ENCODE peak calls at places on chromosomes 12 and 14, in seven cellular contexts. P is HFF-Myc, B is adrenal gland, U is fibroblast of mammary gland, Z is cardiac muscle cell, J is mammary epithelial cell, G is B cell. L is an unnamed sample.

GRCh38 chr14:59321184-59321952 is 132.9 kb downstream of the DAAM1 start:
- DNase-seq in P (no peak), B (no peak), U (peak), Z (peak), J (peak), G (no peak), L (no peak)

GRCh38 chr12:121992059-121992879 is 29.4 kb upstream of the BCL7A start:
- DNase-seq in P (peak), B (no peak), U (peak), Z (peak), J (peak), G (peak), L (peak)

GRCh38 chr12:49296836-49297694 is 2.1 kb downstream of the PRPH start:
- DNase-seq in P (no peak), B (no peak), U (no peak), Z (no peak), J (peak), G (no peak), L (no peak)

GRCh38 chr12:674272-674781 is 11.1 kb upstream of the NINJ2 start:
- DNase-seq in P (no peak), B (no peak), U (peak), Z (no peak), J (no peak), G (no peak), L (no peak)

GRCh38 chr14:38207830-38208815 is at the start of gene SSTR1:
- DNase-seq in P (no peak), B (no peak), U (peak), Z (peak), J (no peak), G (no peak), L (no peak)

GRCh38 chr14:93234798-93235197 is 27.7 kb downstream of the UBR7 start:
- DNase-seq in P (no peak), B (no peak), U (peak), Z (peak), J (peak), G (no peak), L (no peak)

GRCh38 chr12:14283489-14284144 is 81.9 kb upstream of the ATF7IP start:
- DNase-seq in P (no peak), B (no peak), U (no peak), Z (no peak), J (no peak), G (no peak), L (no peak)

GRCh38 chr12:30988887-30989286 is 62.3 kb downstream of the TSPAN11 start:
- DNase-seq in P (no peak), B (no peak), U (no peak), Z (no peak), J (no peak), G (no peak), L (no peak)

GRCh38 chr14:71166434-71166833 is 259.2 kb downstream of the PCNX1 start:
- DNase-seq in P (peak), B (peak), U (peak), Z (peak), J (peak), G (no peak), L (peak)

GRCh38 chr14:96204151-96205058 is at the start of gene BDKRB2:
- DNase-seq in P (peak), B (peak), U (peak), Z (peak), J (peak), G (no peak), L (peak)

GRCh38 chr14:69708586-69709169 is 58.3 kb upstream of the SRSF5 start:
- DNase-seq in P (no peak), B (no peak), U (no peak), Z (no peak), J (no peak), G (no peak), L (no peak)

GRCh38 chr14:34098045-34098984 is 147.4 kb upstream of the EGLN3 start:
- DNase-seq in P (peak), B (peak), U (peak), Z (peak), J (peak), G (no peak), L (peak)

GRCh38 chr14:102187583-102188001 is 47.9 kb downstream of the WDR20 start:
- DNase-seq in P (no peak), B (no peak), U (peak), Z (no peak), J (peak), G (no peak), L (no peak)

GRCh38 chr12:52181757-52182156 is 10.1 kb downstream of the KRT80 start:
- DNase-seq in P (no peak), B (no peak), U (peak), Z (peak), J (no peak), G (no peak), L (no peak)

GRCh38 chr12:108907861-108908302 is 28.0 kb downstream of the DAO start:
- DNase-seq in P (no peak), B (no peak), U (no peak), Z (no peak), J (peak), G (no peak), L (no peak)

GRCh38 chr12:9221476-9221875 is 13.3 kb upstream of the PZP start:
- DNase-seq in P (no peak), B (no peak), U (peak), Z (no peak), J (peak), G (no peak), L (no peak)

GRCh38 chr14:68464716-68465115 is 328.2 kb downstream of the ZFP36L1 start:
- DNase-seq in P (no peak), B (no peak), U (peak), Z (no peak), J (peak), G (no peak), L (no peak)

GRCh38 chr12:32566663-32567634 is 112.2 kb upstream of the DNM1L start:
- DNase-seq in P (no peak), B (no peak), U (no peak), Z (peak), J (peak), G (no peak), L (no peak)

GRCh38 chr12:3124917-3125316 is 47.7 kb downstream of the TSPAN9 start:
- DNase-seq in P (no peak), B (no peak), U (no peak), Z (no peak), J (no peak), G (no peak), L (no peak)
- TF ChIP-seq CTCF in P (no peak), B (no peak), U (no peak), Z (no peak), J (no peak), G (no peak), L (no peak)

DNA sequence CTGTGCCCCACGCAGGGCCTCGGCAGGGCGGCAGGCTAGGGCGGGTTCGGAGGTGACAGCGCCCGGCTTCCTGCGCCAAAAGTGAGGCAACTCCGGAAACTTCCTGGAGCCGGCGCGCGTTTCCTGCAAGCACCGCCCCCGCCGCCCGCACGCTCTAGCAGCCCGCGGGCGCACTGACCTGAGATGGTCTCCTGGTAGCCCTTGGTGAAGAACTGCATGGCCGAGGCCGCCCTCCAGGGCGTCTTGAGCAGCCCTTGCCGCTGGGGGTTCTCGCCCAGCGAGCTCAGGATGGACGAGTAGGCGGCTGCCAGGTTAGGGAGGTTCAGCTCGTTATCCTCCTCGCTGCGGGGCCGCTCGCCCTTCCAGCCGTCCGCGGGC is 494 bp downstream of the GCH1 start:
- DNase-seq in P (no peak), B (peak), U (peak), Z (peak), J (peak), G (peak), L (no peak)
- TF ChIP-seq CTCF in P (no peak), B (no peak), U (no peak), Z (no peak), J (no peak), G (no peak), L (no peak)

GRCh38 chr14:105014631-105015030 is 6.3 kb downstream of the CDCA4 start:
- DNase-seq in P (no peak), B (no peak), U (no peak), Z (no peak), J (no peak), G (no peak), L (no peak)

GRCh38 chr14:105014032-105014431 is 6.9 kb downstream of the CDCA4 start:
- DNase-seq in P (no peak), B (no peak), U (no peak), Z (no peak), J (no peak), G (no peak), L (no peak)

GRCh38 chr14:105011312-105011990 is 9.4 kb downstream of the CDCA4 start:
- DNase-seq in P (no peak), B (no peak), U (no peak), Z (no peak), J (no peak), G (no peak), L (no peak)

GRCh38 chr14:105012171-105012985 is 8.5 kb downstream of the CDCA4 start:
- DNase-seq in P (no peak), B (no peak), U (no peak), Z (no peak), J (no peak), G (no peak), L (no peak)

GRCh38 chr14:105013150-105013787 is 7.6 kb downstream of the CDCA4 start:
- DNase-seq in P (no peak), B (no peak), U (no peak), Z (no peak), J (no peak), G (no peak), L (no peak)
- TF ChIP-seq CTCF in P (no peak), B (no peak), U (no peak), Z (no peak), J (no peak), G (no peak), L (no peak)

GRCh38 chr14:50056457-50056856 is 59.9 kb downstream of the VCPKMT start:
- DNase-seq in P (no peak), B (no peak), U (no peak), Z (no peak), J (no peak), G (no peak), L (no peak)

GRCh38 chr14:50053935-50054334 is 62.4 kb downstream of the VCPKMT start:
- DNase-seq in P (no peak), B (no peak), U (no peak), Z (no peak), J (no peak), G (no peak), L (no peak)

GRCh38 chr14:50058112-50058511 is 58.3 kb downstream of the VCPKMT start:
- DNase-seq in P (no peak), B (no peak), U (no peak), Z (no peak), J (no peak), G (no peak), L (no peak)

GRCh38 chr14:50057331-50057730 is 59.0 kb downstream of the VCPKMT start:
- DNase-seq in P (no peak), B (no peak), U (no peak), Z (no peak), J (no peak), G (no peak), L (no peak)

GRCh38 chr14:50055461-50056228 is 60.7 kb downstream of the VCPKMT start:
- DNase-seq in P (no peak), B (peak), U (no peak), Z (no peak), J (no peak), G (peak), L (no peak)
- TF ChIP-seq CTCF in P (no peak), B (no peak), U (no peak), Z (peak), J (no peak), G (peak), L (no peak)

DNA sequence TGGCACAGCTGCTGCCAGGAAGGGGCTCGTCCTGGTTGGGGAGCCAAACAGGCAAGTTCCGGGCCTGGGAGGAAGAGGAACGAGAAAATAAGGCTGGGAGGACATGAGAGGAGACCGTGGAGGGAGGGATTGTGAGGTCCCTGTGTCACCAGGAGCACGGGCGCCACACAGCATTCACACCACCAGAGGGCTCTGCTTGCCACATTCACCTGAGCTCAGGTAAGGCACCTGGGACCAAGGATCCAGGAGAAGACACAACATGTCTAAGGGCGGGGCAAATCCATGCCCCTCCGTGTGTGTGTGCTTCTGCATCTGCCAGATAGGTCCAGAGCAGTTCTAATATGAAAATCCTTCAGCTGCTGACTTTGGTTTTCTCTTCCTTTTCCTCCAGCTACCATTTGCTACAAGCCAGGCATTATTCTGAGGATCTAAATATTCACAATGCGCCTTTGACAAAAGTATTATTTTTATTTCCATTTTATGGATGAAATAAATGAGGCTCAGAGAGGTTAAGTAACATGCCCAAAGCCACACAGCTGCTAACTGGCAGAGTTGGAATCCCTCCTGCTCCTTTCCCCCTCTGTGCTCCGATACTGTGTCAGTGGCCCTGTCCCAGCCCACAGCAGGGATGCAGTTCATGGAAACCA is 14.6 kb downstream of the RAPGEF3 start:
- DNase-seq in P (no peak), B (no peak), U (no peak), Z (no peak), J (peak), G (no peak), L (no peak)
- TF ChIP-seq CTCF in P (peak), B (peak), U (peak), Z (peak), J (peak), G (peak), L (peak)

GRCh38 chr12:116532428-116532827 is 26.8 kb upstream of the MAP1LC3B2 start:
- DNase-seq in P (no peak), B (no peak), U (no peak), Z (no peak), J (no peak), G (no peak), L (no peak)
- TF ChIP-seq CTCF in P (no peak), B (no peak), U (no peak), Z (no peak), J (no peak), G (no peak), L (no peak)

GRCh38 chr12:113090740-113091139 is 34.2 kb downstream of the DTX1 start:
- DNase-seq in P (no peak), B (no peak), U (no peak), Z (no peak), J (no peak), G (peak), L (no peak)

GRCh38 chr12:113093409-113094101 is 37.0 kb downstream of the DTX1 start:
- DNase-seq in P (no peak), B (no peak), U (no peak), Z (no peak), J (no peak), G (no peak), L (no peak)

GRCh38 chr12:113091506-113091905 is 35.0 kb downstream of the DTX1 start:
- DNase-seq in P (no peak), B (no peak), U (no peak), Z (no peak), J (no peak), G (no peak), L (no peak)

GRCh38 chr12:113094738-113095137 is 38.2 kb downstream of the DTX1 start:
- DNase-seq in P (no peak), B (no peak), U (no peak), Z (no peak), J (no peak), G (no peak), L (no peak)

DNA sequence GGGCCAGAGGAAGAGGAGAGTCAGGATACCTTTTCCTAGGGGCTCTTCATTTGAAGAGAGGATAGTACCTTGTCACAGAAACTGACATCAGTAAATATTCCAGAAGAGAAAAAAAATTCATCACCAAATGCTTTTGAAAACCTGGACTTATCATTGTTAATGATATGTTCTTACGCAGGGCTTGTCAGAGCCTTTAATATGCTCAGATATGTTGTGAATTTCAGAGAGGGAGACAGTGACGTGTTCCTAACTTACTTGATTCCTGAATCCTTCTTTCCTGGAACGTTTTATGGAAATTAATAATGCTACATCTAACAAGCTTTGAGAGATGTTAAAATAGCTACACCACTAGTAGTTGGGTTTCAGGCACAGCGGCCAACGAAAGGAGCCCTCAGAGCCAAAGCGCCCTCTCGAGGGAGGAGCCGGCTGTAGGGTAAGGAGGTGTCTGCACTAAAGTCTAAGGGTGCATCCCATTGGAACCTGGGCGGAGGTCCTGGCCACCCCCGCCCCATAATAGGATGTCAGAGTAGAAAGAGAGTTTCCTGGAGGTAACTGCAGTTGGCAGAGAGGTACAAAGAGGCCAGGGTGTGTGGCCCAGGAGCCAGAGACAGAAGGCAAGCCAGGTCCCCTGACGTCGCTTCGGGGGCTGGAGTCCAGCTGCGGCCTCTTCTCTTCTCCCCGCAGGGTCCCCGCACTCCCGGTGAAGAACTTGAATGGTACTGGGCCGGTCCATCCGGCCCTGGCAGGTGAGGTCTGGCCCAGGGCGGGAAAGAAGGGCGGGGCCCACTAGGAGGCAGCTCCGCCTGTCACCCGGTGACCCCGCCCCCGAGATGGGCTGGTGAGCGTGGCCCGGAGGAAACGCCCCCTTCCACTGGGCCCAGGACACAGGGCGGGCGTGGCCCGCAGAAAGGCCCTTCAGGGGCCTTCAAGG is 36.2 kb downstream of the DTX1 start:
- DNase-seq in P (no peak), B (no peak), U (no peak), Z (peak), J (no peak), G (peak), L (no peak)
- TF ChIP-seq CTCF in P (no peak), B (no peak), U (no peak), Z (peak), J (no peak), G (peak), L (no peak)

GRCh38 chr14:85466678-85467077 is 63.3 kb upstream of the FLRT2 start:
- DNase-seq in P (no peak), B (no peak), U (peak), Z (no peak), J (peak), G (no peak), L (no peak)

GRCh38 chr14:85464135-85464534 is 65.8 kb upstream of the FLRT2 start:
- DNase-seq in P (no peak), B (no peak), U (no peak), Z (no peak), J (no peak), G (no peak), L (no peak)

GRCh38 chr14:85459361-85459760 is 70.6 kb upstream of the FLRT2 start:
- DNase-seq in P (no peak), B (no peak), U (no peak), Z (no peak), J (no peak), G (no peak), L (no peak)

GRCh38 chr14:85463512-85463911 is 66.4 kb upstream of the FLRT2 start:
- DNase-seq in P (no peak), B (no peak), U (no peak), Z (no peak), J (no peak), G (no peak), L (no peak)

DNA sequence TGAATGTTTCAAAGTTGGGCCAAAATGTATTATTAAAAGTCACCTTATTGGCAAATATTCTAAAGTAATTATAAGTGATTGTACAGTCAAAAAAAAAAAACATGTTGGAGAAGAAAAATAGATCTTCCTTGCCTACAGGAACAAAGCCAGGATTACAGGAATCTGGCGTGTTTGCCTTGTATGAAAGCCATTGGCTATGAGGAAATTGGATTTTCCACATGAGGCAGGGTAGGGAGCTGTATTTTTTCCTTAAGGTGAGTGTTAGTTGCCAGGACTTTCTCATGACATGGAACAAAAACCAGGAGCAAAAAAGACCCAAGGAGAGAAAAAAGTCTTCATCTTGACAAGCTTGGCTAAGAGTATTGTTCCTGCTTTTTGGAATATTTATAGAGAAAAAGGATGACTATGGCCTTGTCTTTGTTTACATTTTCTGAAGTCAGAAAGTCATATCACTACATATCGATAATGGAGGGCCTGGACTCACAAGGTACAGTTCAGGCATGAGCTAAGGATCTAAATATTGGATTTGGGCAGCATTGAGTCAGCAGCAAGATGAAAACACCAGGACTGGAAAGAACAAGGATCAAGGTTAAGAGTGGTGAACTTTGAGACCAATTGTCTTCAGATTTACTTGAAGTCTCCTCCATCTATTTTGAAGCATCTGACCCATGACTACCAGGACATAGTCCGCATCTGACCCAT is 68.4 kb upstream of the FLRT2 start:
- DNase-seq in P (no peak), B (no peak), U (no peak), Z (no peak), J (no peak), G (no peak), L (no peak)
- TF ChIP-seq CTCF in P (no peak), B (no peak), U (no peak), Z (no peak), J (no peak), G (no peak), L (no peak)

L was measured in AG09319.